ENCODE peak calls at places on chromosomes 3 and 15, in ten cellular contexts. One of them, this sample, is unnamed.

GRCh38 chr15:29615791-29616190 is 206.5 kb downstream of the TJP1 start:
- DNase-seq in RWPE1: no peak
- DNase-seq in progenitor cell of endocrine pancreas: no peak
- DNase-seq in AG10803: no peak
- DNase-seq in breast epithelium: no peak
- DNase-seq in uterus: no peak
- DNase-seq in AG04450: no peak
- DNase-seq in cardiac fibroblast: no peak
- DNase-seq in HFF-Myc: no peak
- DNase-seq in stomach: no peak
- DNase-seq in this sample: no peak

GRCh38 chr15:82849556-82850241 is 40.3 kb downstream of the WHAMM start:
- DNase-seq in cardiac fibroblast: peak
- DNase-seq in stomach: peak
- DNase-seq in HFF-Myc: peak
- DNase-seq in AG10803: peak
- DNase-seq in uterus: peak
- DNase-seq in AG04450: no peak
- DNase-seq in RWPE1: peak
- DNase-seq in breast epithelium: peak
- DNase-seq in progenitor cell of endocrine pancreas: peak
- DNase-seq in this sample: peak

GRCh38 chr3:172648736-172649135 is 62.1 kb downstream of the NCEH1 start:
- DNase-seq in HFF-Myc: no peak
- DNase-seq in stomach: no peak
- DNase-seq in AG10803: peak
- DNase-seq in breast epithelium: no peak
- DNase-seq in RWPE1: no peak
- DNase-seq in progenitor cell of endocrine pancreas: no peak
- DNase-seq in uterus: no peak
- DNase-seq in cardiac fibroblast: peak
- DNase-seq in AG04450: no peak
- DNase-seq in this sample: no peak

GRCh38 chr3:25870452-25870851 is 80.6 kb downstream of the OXSM start:
- DNase-seq in RWPE1: no peak
- DNase-seq in uterus: no peak
- DNase-seq in breast epithelium: no peak
- DNase-seq in HFF-Myc: no peak
- DNase-seq in cardiac fibroblast: no peak
- DNase-seq in stomach: no peak
- DNase-seq in progenitor cell of endocrine pancreas: no peak
- DNase-seq in AG04450: no peak
- DNase-seq in AG10803: peak
- DNase-seq in this sample: no peak

GRCh38 chr15:85282504-85283115 is 97.8 kb upstream of the AKAP13 start:
- DNase-seq in AG10803: peak
- DNase-seq in breast epithelium: no peak
- DNase-seq in AG04450: peak
- DNase-seq in uterus: no peak
- DNase-seq in stomach: no peak
- DNase-seq in HFF-Myc: no peak
- DNase-seq in RWPE1: no peak
- DNase-seq in cardiac fibroblast: peak
- DNase-seq in progenitor cell of endocrine pancreas: no peak
- DNase-seq in this sample: no peak

GRCh38 chr15:38211249-38211648 is 41.4 kb upstream of the SPRED1 start:
- DNase-seq in stomach: no peak
- DNase-seq in HFF-Myc: no peak
- DNase-seq in RWPE1: no peak
- DNase-seq in cardiac fibroblast: no peak
- DNase-seq in progenitor cell of endocrine pancreas: no peak
- DNase-seq in breast epithelium: no peak
- DNase-seq in AG10803: no peak
- DNase-seq in AG04450: no peak
- DNase-seq in uterus: no peak
- DNase-seq in this sample: no peak

GRCh38 chr3:195183071-195183776 is 87.7 kb downstream of the XXYLT1 start:
- DNase-seq in breast epithelium: no peak
- DNase-seq in RWPE1: no peak
- DNase-seq in uterus: peak
- DNase-seq in progenitor cell of endocrine pancreas: no peak
- DNase-seq in AG10803: peak
- DNase-seq in HFF-Myc: no peak
- DNase-seq in cardiac fibroblast: no peak
- DNase-seq in AG04450: no peak
- DNase-seq in stomach: no peak
- DNase-seq in this sample: no peak

GRCh38 chr15:59169337-59169736 is 37.3 kb upstream of the LDHAL6B start:
- DNase-seq in uterus: no peak
- DNase-seq in progenitor cell of endocrine pancreas: no peak
- DNase-seq in stomach: no peak
- DNase-seq in cardiac fibroblast: peak
- DNase-seq in AG04450: peak
- DNase-seq in AG10803: peak
- DNase-seq in RWPE1: no peak
- DNase-seq in breast epithelium: no peak
- DNase-seq in HFF-Myc: no peak
- DNase-seq in this sample: no peak

GRCh38 chr3:40242638-40243037 is 66.9 kb upstream of the EIF1B start:
- DNase-seq in RWPE1: no peak
- DNase-seq in stomach: no peak
- DNase-seq in breast epithelium: no peak
- DNase-seq in AG10803: no peak
- DNase-seq in progenitor cell of endocrine pancreas: no peak
- DNase-seq in cardiac fibroblast: no peak
- DNase-seq in AG04450: no peak
- DNase-seq in uterus: no peak
- DNase-seq in HFF-Myc: no peak
- DNase-seq in this sample: no peak

GRCh38 chr3:40237892-40238571 is 71.5 kb upstream of the EIF1B start:
- DNase-seq in breast epithelium: no peak
- DNase-seq in cardiac fibroblast: peak
- DNase-seq in RWPE1: no peak
- DNase-seq in uterus: no peak
- DNase-seq in progenitor cell of endocrine pancreas: no peak
- DNase-seq in HFF-Myc: no peak
- DNase-seq in AG10803: peak
- DNase-seq in stomach: no peak
- DNase-seq in AG04450: no peak
- DNase-seq in this sample: no peak

GRCh38 chr3:40243056-40243455 is 66.5 kb upstream of the EIF1B start:
- DNase-seq in breast epithelium: no peak
- DNase-seq in AG04450: no peak
- DNase-seq in AG10803: no peak
- DNase-seq in stomach: no peak
- DNase-seq in cardiac fibroblast: no peak
- DNase-seq in progenitor cell of endocrine pancreas: no peak
- DNase-seq in RWPE1: no peak
- DNase-seq in uterus: no peak
- DNase-seq in HFF-Myc: no peak
- DNase-seq in this sample: no peak

GRCh38 chr3:40237159-40237558 is 72.3 kb upstream of the EIF1B start:
- DNase-seq in uterus: no peak
- DNase-seq in stomach: no peak
- DNase-seq in AG10803: no peak
- DNase-seq in AG04450: no peak
- DNase-seq in cardiac fibroblast: no peak
- DNase-seq in RWPE1: no peak
- DNase-seq in breast epithelium: no peak
- DNase-seq in HFF-Myc: no peak
- DNase-seq in progenitor cell of endocrine pancreas: no peak
- DNase-seq in this sample: no peak

DNA sequence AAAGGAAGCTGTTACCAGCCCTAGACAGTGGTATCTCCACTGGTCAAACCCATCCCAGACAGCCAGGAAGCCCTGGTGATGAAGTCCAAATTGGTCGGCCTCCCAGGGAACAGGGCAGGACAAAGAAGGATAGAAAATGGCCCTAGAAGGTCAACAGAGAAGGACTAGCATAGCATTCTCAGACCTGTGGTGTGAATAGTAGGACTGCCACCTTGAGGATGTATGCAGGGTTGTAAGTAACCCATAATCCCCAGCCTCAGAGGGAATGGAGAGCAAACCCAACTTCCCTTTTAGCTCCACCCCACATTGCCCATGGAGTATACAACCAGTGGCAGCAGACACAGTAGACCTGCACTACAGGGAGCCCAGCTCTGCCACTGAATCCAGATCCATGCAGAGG is 68.6 kb upstream of the EIF1B start:
- DNase-seq in uterus: no peak
- DNase-seq in breast epithelium: no peak
- DNase-seq in stomach: no peak
- DNase-seq in progenitor cell of endocrine pancreas: no peak
- DNase-seq in AG10803: no peak
- DNase-seq in AG04450: no peak
- DNase-seq in HFF-Myc: no peak
- DNase-seq in RWPE1: no peak
- DNase-seq in cardiac fibroblast: no peak
- DNase-seq in this sample: no peak
- TF ChIP-seq CTCF in uterus: no peak
- TF ChIP-seq CTCF in breast epithelium: no peak
- TF ChIP-seq CTCF in stomach: no peak
- TF ChIP-seq CTCF in progenitor cell of endocrine pancreas: no peak
- TF ChIP-seq CTCF in AG10803: no peak
- TF ChIP-seq CTCF in AG04450: no peak
- TF ChIP-seq CTCF in HFF-Myc: no peak
- TF ChIP-seq CTCF in RWPE1: no peak
- TF ChIP-seq CTCF in cardiac fibroblast: no peak
- TF ChIP-seq CTCF in this sample: no peak

GRCh38 chr15:74431645-74432044 is 2.1 kb downstream of the SEMA7A start:
- DNase-seq in uterus: no peak
- DNase-seq in stomach: no peak
- DNase-seq in breast epithelium: no peak
- DNase-seq in progenitor cell of endocrine pancreas: no peak
- DNase-seq in HFF-Myc: no peak
- DNase-seq in AG10803: no peak
- DNase-seq in cardiac fibroblast: no peak
- DNase-seq in RWPE1: no peak
- DNase-seq in AG04450: no peak
- DNase-seq in this sample: peak

GRCh38 chr15:74432271-74432967 is 1.3 kb downstream of the SEMA7A start:
- DNase-seq in progenitor cell of endocrine pancreas: no peak
- DNase-seq in HFF-Myc: no peak
- DNase-seq in cardiac fibroblast: no peak
- DNase-seq in stomach: no peak
- DNase-seq in AG04450: no peak
- DNase-seq in RWPE1: peak
- DNase-seq in breast epithelium: no peak
- DNase-seq in AG10803: no peak
- DNase-seq in uterus: no peak
- DNase-seq in this sample: peak

GRCh38 chr15:74434260-74434915 is 630 bp upstream of the SEMA7A start:
- DNase-seq in HFF-Myc: no peak
- DNase-seq in breast epithelium: no peak
- DNase-seq in cardiac fibroblast: no peak
- DNase-seq in stomach: no peak
- DNase-seq in RWPE1: no peak
- DNase-seq in AG04450: no peak
- DNase-seq in AG10803: peak
- DNase-seq in progenitor cell of endocrine pancreas: no peak
- DNase-seq in uterus: no peak
- DNase-seq in this sample: no peak

GRCh38 chr15:74432968-74433591 is 678 bp downstream of the SEMA7A start:
- DNase-seq in uterus: no peak
- DNase-seq in breast epithelium: no peak
- DNase-seq in RWPE1: peak
- DNase-seq in HFF-Myc: no peak
- DNase-seq in stomach: no peak
- DNase-seq in AG04450: no peak
- DNase-seq in AG10803: peak
- DNase-seq in progenitor cell of endocrine pancreas: no peak
- DNase-seq in cardiac fibroblast: no peak
- DNase-seq in this sample: peak

GRCh38 chr15:74433592-74434259 is at the start of gene SEMA7A:
- DNase-seq in cardiac fibroblast: peak
- DNase-seq in RWPE1: peak
- DNase-seq in stomach: peak
- DNase-seq in AG10803: peak
- DNase-seq in AG04450: no peak
- DNase-seq in uterus: peak
- DNase-seq in progenitor cell of endocrine pancreas: peak
- DNase-seq in HFF-Myc: peak
- DNase-seq in breast epithelium: peak
- DNase-seq in this sample: peak
- TF ChIP-seq CTCF in cardiac fibroblast: no peak
- TF ChIP-seq CTCF in RWPE1: no peak
- TF ChIP-seq CTCF in stomach: no peak
- TF ChIP-seq CTCF in AG10803: no peak
- TF ChIP-seq CTCF in AG04450: no peak
- TF ChIP-seq CTCF in uterus: peak
- TF ChIP-seq CTCF in progenitor cell of endocrine pancreas: peak
- TF ChIP-seq CTCF in HFF-Myc: no peak
- TF ChIP-seq CTCF in breast epithelium: no peak
- TF ChIP-seq CTCF in this sample: no peak

GRCh38 chr3:188135271-188135670 is 18.7 kb upstream of the LPP start:
- DNase-seq in uterus: no peak
- DNase-seq in breast epithelium: no peak
- DNase-seq in HFF-Myc: no peak
- DNase-seq in stomach: no peak
- DNase-seq in cardiac fibroblast: no peak
- DNase-seq in progenitor cell of endocrine pancreas: no peak
- DNase-seq in RWPE1: no peak
- DNase-seq in AG10803: no peak
- DNase-seq in AG04450: no peak
- DNase-seq in this sample: no peak

GRCh38 chr3:188133219-188133618 is 20.7 kb upstream of the LPP start:
- DNase-seq in RWPE1: no peak
- DNase-seq in AG10803: peak
- DNase-seq in stomach: no peak
- DNase-seq in progenitor cell of endocrine pancreas: no peak
- DNase-seq in breast epithelium: no peak
- DNase-seq in HFF-Myc: no peak
- DNase-seq in cardiac fibroblast: peak
- DNase-seq in AG04450: no peak
- DNase-seq in uterus: no peak
- DNase-seq in this sample: no peak

GRCh38 chr3:188134079-188134478 is 19.9 kb upstream of the LPP start:
- DNase-seq in HFF-Myc: no peak
- DNase-seq in AG10803: no peak
- DNase-seq in RWPE1: no peak
- DNase-seq in AG04450: no peak
- DNase-seq in progenitor cell of endocrine pancreas: no peak
- DNase-seq in cardiac fibroblast: no peak
- DNase-seq in stomach: no peak
- DNase-seq in uterus: no peak
- DNase-seq in breast epithelium: no peak
- DNase-seq in this sample: no peak

GRCh38 chr3:188134856-188135255 is 19.1 kb upstream of the LPP start:
- DNase-seq in cardiac fibroblast: no peak
- DNase-seq in progenitor cell of endocrine pancreas: no peak
- DNase-seq in RWPE1: no peak
- DNase-seq in AG10803: no peak
- DNase-seq in breast epithelium: no peak
- DNase-seq in AG04450: no peak
- DNase-seq in uterus: no peak
- DNase-seq in stomach: no peak
- DNase-seq in HFF-Myc: no peak
- DNase-seq in this sample: no peak

GRCh38 chr3:188133646-188134045 is 20.3 kb upstream of the LPP start:
- DNase-seq in progenitor cell of endocrine pancreas: no peak
- DNase-seq in AG04450: no peak
- DNase-seq in stomach: no peak
- DNase-seq in breast epithelium: no peak
- DNase-seq in RWPE1: no peak
- DNase-seq in uterus: no peak
- DNase-seq in cardiac fibroblast: peak
- DNase-seq in AG10803: peak
- DNase-seq in HFF-Myc: no peak
- DNase-seq in this sample: no peak
- TF ChIP-seq CTCF in progenitor cell of endocrine pancreas: no peak
- TF ChIP-seq CTCF in AG04450: no peak
- TF ChIP-seq CTCF in stomach: no peak
- TF ChIP-seq CTCF in breast epithelium: no peak
- TF ChIP-seq CTCF in RWPE1: no peak
- TF ChIP-seq CTCF in uterus: no peak
- TF ChIP-seq CTCF in cardiac fibroblast: no peak
- TF ChIP-seq CTCF in AG10803: no peak
- TF ChIP-seq CTCF in HFF-Myc: no peak
- TF ChIP-seq CTCF in this sample: no peak

GRCh38 chr3:175941352-175941751 is 1082.2 kb downstream of the NAALADL2 start:
- DNase-seq in breast epithelium: no peak
- DNase-seq in AG04450: no peak
- DNase-seq in progenitor cell of endocrine pancreas: no peak
- DNase-seq in uterus: no peak
- DNase-seq in HFF-Myc: no peak
- DNase-seq in AG10803: no peak
- DNase-seq in cardiac fibroblast: peak
- DNase-seq in RWPE1: no peak
- DNase-seq in stomach: no peak
- DNase-seq in this sample: peak

GRCh38 chr3:175940243-175940642 is 1081.1 kb downstream of the NAALADL2 start:
- DNase-seq in RWPE1: no peak
- DNase-seq in AG10803: peak
- DNase-seq in cardiac fibroblast: no peak
- DNase-seq in stomach: no peak
- DNase-seq in progenitor cell of endocrine pancreas: no peak
- DNase-seq in uterus: no peak
- DNase-seq in breast epithelium: no peak
- DNase-seq in HFF-Myc: no peak
- DNase-seq in AG04450: no peak
- DNase-seq in this sample: no peak

DNA sequence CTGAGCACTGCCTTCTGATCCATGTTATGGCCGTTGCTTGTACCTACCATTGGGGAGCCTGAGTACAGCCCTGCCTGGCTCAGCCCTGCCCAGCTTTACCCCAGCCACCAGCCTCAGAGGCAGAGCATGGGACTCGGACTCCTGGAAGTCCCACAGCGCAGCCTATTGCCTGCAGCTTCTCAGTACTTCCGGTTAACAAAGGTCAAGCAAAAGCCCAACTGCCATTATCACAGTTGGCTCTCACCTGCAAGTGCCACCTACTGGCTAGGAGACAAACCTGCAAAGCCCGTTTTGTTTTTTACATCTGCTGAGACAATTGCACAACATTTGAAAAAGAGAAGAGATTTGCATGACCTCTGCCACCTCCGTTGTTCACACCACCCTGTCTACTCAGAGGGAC is 1081.7 kb downstream of the NAALADL2 start:
- DNase-seq in stomach: no peak
- DNase-seq in RWPE1: no peak
- DNase-seq in progenitor cell of endocrine pancreas: no peak
- DNase-seq in AG04450: no peak
- DNase-seq in HFF-Myc: no peak
- DNase-seq in AG10803: no peak
- DNase-seq in uterus: no peak
- DNase-seq in breast epithelium: no peak
- DNase-seq in cardiac fibroblast: no peak
- DNase-seq in this sample: peak
- TF ChIP-seq CTCF in stomach: no peak
- TF ChIP-seq CTCF in RWPE1: no peak
- TF ChIP-seq CTCF in progenitor cell of endocrine pancreas: no peak
- TF ChIP-seq CTCF in AG04450: no peak
- TF ChIP-seq CTCF in HFF-Myc: no peak
- TF ChIP-seq CTCF in AG10803: no peak
- TF ChIP-seq CTCF in uterus: no peak
- TF ChIP-seq CTCF in breast epithelium: no peak
- TF ChIP-seq CTCF in cardiac fibroblast: peak
- TF ChIP-seq CTCF in this sample: peak

This sample was measured in GM13976.